ENCODE peak calls at places on chromosomes 16 and 17, in seven cellular contexts. One of them, this sample, is unnamed.
A peak's percentile ranks its signal among the peaks of the same experiment; 100 is the strongest.

GRCh38 chr17:56047321-56047720 is 106.0 kb upstream of the ANKFN1 start:
- DNase-seq in GM12878: no peak
- DNase-seq in ovary: no peak
- DNase-seq in A549: no peak
- DNase-seq in NB4: no peak
- DNase-seq in uterus: no peak
- DNase-seq in testis: no peak
- DNase-seq in this sample: no peak

GRCh38 chr16:84631882-84632281 is 14.0 kb upstream of the COTL1 start:
- DNase-seq in GM12878: no peak
- DNase-seq in ovary: no peak
- DNase-seq in A549: no peak
- DNase-seq in NB4: peak; percentile 49
- DNase-seq in uterus: no peak
- DNase-seq in testis: no peak
- DNase-seq in this sample: no peak

GRCh38 chr17:29115906-29116651 is 64.1 kb downstream of the MYO18A start:
- DNase-seq in GM12878: no peak
- DNase-seq in ovary: no peak
- DNase-seq in A549: peak; percentile 87
- DNase-seq in NB4: peak; percentile 77
- DNase-seq in uterus: no peak
- DNase-seq in testis: peak; percentile 41
- DNase-seq in this sample: peak; percentile 38

GRCh38 chr16:49472598-49472997 is 99.0 kb downstream of the C16orf78 start:
- DNase-seq in GM12878: no peak
- DNase-seq in ovary: no peak
- DNase-seq in A549: no peak
- DNase-seq in NB4: no peak
- DNase-seq in uterus: peak; percentile 11
- DNase-seq in testis: peak; percentile 12
- DNase-seq in this sample: no peak

GRCh38 chr16:48420437-48420836 is 35.2 kb upstream of the SIAH1 start:
- DNase-seq in GM12878: no peak
- DNase-seq in ovary: no peak
- DNase-seq in A549: no peak
- DNase-seq in NB4: no peak
- DNase-seq in uterus: no peak
- DNase-seq in testis: no peak
- DNase-seq in this sample: no peak

GRCh38 chr17:66667491-66668030 is 167.4 kb upstream of the CACNG5 start:
- DNase-seq in GM12878: peak; percentile 56
- DNase-seq in ovary: no peak
- DNase-seq in A549: no peak
- DNase-seq in NB4: peak; percentile 56
- DNase-seq in uterus: no peak
- DNase-seq in testis: no peak
- DNase-seq in this sample: no peak

GRCh38 chr17:50101346-50102163 is 6.4 kb downstream of the PDK2 start:
- DNase-seq in GM12878: no peak
- DNase-seq in ovary: peak; percentile 88
- DNase-seq in A549: no peak
- DNase-seq in NB4: peak; percentile 50
- DNase-seq in uterus: peak; percentile 69
- DNase-seq in testis: peak; percentile 74
- DNase-seq in this sample: no peak

GRCh38 chr17:55649935-55650597 is 72.6 kb downstream of the TMEM100 start:
- DNase-seq in GM12878: no peak
- DNase-seq in ovary: no peak
- DNase-seq in A549: no peak
- DNase-seq in NB4: no peak
- DNase-seq in uterus: no peak
- DNase-seq in testis: no peak
- DNase-seq in this sample: no peak

GRCh38 chr17:75361344-75361743 is 44.1 kb downstream of the GRB2 start:
- DNase-seq in GM12878: no peak
- DNase-seq in ovary: no peak
- DNase-seq in A549: no peak
- DNase-seq in NB4: no peak
- DNase-seq in uterus: no peak
- DNase-seq in testis: no peak
- DNase-seq in this sample: no peak

GRCh38 chr17:41462705-41463104 is 4.5 kb downstream of the KRT32 start:
- DNase-seq in GM12878: no peak
- DNase-seq in ovary: no peak
- DNase-seq in A549: no peak
- DNase-seq in NB4: no peak
- DNase-seq in uterus: no peak
- DNase-seq in testis: no peak
- DNase-seq in this sample: no peak

GRCh38 chr17:82734987-82735866 is at the start of gene FN3K:
- DNase-seq in GM12878: no peak
- DNase-seq in ovary: peak; percentile 78
- DNase-seq in A549: peak; percentile 50
- DNase-seq in NB4: no peak
- DNase-seq in uterus: peak; percentile 68
- DNase-seq in testis: peak; percentile 82
- DNase-seq in this sample: peak; percentile 80

GRCh38 chr16:75108792-75109731 is 7.5 kb downstream of the LDHD start:
- DNase-seq in GM12878: peak; percentile 62
- DNase-seq in ovary: peak; percentile 88
- DNase-seq in A549: peak; percentile 46
- DNase-seq in NB4: peak; percentile 97
- DNase-seq in uterus: peak; percentile 85
- DNase-seq in testis: peak; percentile 92
- DNase-seq in this sample: peak; percentile 90

GRCh38 chr16:720507-720989 is 398 bp upstream of the ANTKMT start:
- DNase-seq in GM12878: no peak
- DNase-seq in ovary: peak; percentile 36
- DNase-seq in A549: peak; percentile 72
- DNase-seq in NB4: peak; percentile 90
- DNase-seq in uterus: peak; percentile 58
- DNase-seq in testis: peak; percentile 57
- DNase-seq in this sample: peak; percentile 60

GRCh38 chr16:9153502-9153864 is 62.0 kb downstream of the HAPSTR1 start:
- DNase-seq in GM12878: no peak
- DNase-seq in ovary: no peak
- DNase-seq in A549: no peak
- DNase-seq in NB4: no peak
- DNase-seq in uterus: no peak
- DNase-seq in testis: no peak
- DNase-seq in this sample: no peak

GRCh38 chr17:40178021-40178601 is 841 bp downstream of the RAPGEFL1 start:
- DNase-seq in GM12878: no peak
- DNase-seq in ovary: no peak
- DNase-seq in A549: no peak
- DNase-seq in NB4: no peak
- DNase-seq in uterus: no peak
- DNase-seq in testis: no peak
- DNase-seq in this sample: no peak

GRCh38 chr16:57826706-57827625 is 24.7 kb upstream of the KIFC3 start:
- DNase-seq in GM12878: no peak
- DNase-seq in ovary: peak; percentile 42
- DNase-seq in A549: no peak
- DNase-seq in NB4: no peak
- DNase-seq in uterus: no peak
- DNase-seq in testis: no peak
- DNase-seq in this sample: no peak

DNA sequence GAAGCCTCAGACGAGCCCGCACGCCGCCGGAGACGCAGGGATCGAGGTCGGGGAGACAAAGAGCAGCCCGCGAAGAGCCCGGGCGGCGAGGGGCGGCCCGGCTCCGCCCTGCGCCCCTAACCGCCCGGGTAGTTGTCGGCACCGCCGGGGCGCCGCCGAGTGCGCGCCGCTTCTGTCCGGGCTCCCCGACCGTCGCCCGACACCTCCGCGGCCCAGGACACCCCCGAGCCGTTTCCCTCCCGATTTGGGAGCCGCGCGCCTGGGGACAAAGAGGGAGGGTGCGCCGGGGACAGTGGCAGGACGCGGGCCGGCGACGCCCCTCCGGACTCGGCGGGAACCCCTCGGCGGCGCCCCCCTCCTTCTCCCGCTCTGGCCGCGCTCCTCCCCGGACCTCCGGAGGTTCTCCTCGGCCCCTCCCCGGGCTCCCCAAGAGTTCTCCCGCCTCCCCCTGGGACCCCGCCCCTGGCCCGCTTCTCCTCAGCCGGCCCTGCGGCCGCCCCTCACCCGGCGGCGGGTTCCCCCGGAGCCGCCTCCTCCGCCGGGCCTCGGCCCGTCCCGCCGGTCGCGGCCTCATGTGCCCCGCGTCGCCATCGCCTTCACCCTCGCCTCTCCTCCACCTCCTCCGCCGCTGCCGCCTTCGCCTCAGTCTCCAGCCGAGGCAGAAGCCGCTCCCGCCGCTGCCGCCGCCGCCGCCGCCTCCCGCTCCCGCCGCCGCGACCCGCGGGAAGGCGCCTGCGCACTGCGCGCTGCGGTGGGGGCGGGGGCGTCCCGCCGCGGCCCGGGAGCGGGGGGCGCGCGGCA is at the start of gene GJC1:
- DNase-seq in GM12878: no peak
- DNase-seq in ovary: no peak
- DNase-seq in A549: peak; percentile 49
- DNase-seq in NB4: peak; percentile 59
- DNase-seq in uterus: peak; percentile 50
- DNase-seq in testis: peak; percentile 16
- DNase-seq in this sample: no peak
- TF ChIP-seq POLR2A in GM12878: no peak
- TF ChIP-seq POLR2A in ovary: no peak
- TF ChIP-seq POLR2A in A549: peak; percentile 72
- TF ChIP-seq POLR2A in NB4: no peak
- TF ChIP-seq POLR2A in uterus: peak; percentile 63
- TF ChIP-seq POLR2A in testis: no peak
- TF ChIP-seq POLR2A in this sample: no peak

DNA sequence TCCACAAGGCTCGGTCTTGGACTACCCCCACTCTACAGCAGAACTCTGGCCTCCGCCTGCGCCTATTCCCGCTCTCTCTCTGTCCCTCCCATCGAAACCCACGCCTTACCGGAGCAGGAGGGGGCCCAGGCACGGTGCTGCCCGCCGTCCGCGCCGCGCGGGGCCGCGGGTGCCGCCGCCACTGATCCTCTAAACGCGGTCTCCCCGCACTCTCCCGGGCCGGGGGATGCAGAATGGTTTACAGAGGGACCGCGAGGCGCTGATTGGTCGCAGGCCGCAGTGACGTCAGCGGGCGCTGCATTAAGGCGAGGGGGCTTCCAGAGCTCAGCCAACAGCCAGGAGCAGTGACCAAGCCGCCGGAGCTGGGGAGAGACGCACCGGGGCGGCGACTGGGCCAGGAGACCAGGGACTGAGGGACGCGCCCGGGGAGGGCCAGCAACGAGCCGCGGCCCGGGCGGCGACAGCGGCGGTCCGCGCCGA is 780 bp upstream of the LHX1 start:
- DNase-seq in GM12878: no peak
- DNase-seq in ovary: no peak
- DNase-seq in A549: no peak
- DNase-seq in NB4: no peak
- DNase-seq in uterus: no peak
- DNase-seq in testis: no peak
- DNase-seq in this sample: no peak
- TF ChIP-seq POLR2A in GM12878: no peak
- TF ChIP-seq POLR2A in ovary: no peak
- TF ChIP-seq POLR2A in A549: no peak
- TF ChIP-seq POLR2A in NB4: no peak
- TF ChIP-seq POLR2A in uterus: no peak
- TF ChIP-seq POLR2A in testis: no peak
- TF ChIP-seq POLR2A in this sample: no peak

GRCh38 chr16:4404247-4404966 is 12.0 kb downstream of the CORO7 start:
- DNase-seq in GM12878: no peak
- DNase-seq in ovary: peak; percentile 23
- DNase-seq in A549: peak; percentile 77
- DNase-seq in NB4: peak; percentile 56
- DNase-seq in uterus: peak; percentile 40
- DNase-seq in testis: peak; percentile 78
- DNase-seq in this sample: peak; percentile 64
- TF ChIP-seq POLR2A in GM12878: no peak
- TF ChIP-seq POLR2A in ovary: no peak
- TF ChIP-seq POLR2A in A549: no peak
- TF ChIP-seq POLR2A in NB4: no peak
- TF ChIP-seq POLR2A in uterus: no peak
- TF ChIP-seq POLR2A in testis: no peak
- TF ChIP-seq POLR2A in this sample: no peak

DNA sequence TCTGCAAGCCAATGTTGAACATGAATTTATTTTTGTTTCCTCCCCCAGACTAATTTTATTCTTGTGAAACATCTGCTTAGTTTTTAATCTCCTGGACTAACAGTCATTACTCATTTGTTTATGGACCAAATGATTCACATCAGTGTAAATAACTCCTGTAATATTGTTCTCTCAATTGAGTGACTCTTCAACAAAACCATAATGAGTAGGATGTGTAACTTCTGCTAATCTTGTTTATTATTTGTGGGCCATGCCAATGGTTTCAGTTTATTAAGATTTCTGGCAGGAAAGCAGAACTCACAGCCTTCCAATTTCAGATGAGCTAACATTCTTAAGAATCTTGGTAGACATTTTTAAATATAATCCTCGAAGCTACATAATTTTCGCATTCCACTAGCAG is 1216.3 kb upstream of the GOT2 start:
- DNase-seq in GM12878: no peak
- DNase-seq in ovary: no peak
- DNase-seq in A549: no peak
- DNase-seq in NB4: no peak
- DNase-seq in uterus: no peak
- DNase-seq in testis: no peak
- DNase-seq in this sample: no peak
- TF ChIP-seq POLR2A in GM12878: no peak
- TF ChIP-seq POLR2A in ovary: no peak
- TF ChIP-seq POLR2A in A549: no peak
- TF ChIP-seq POLR2A in NB4: no peak
- TF ChIP-seq POLR2A in uterus: no peak
- TF ChIP-seq POLR2A in testis: no peak
- TF ChIP-seq POLR2A in this sample: no peak

DNA sequence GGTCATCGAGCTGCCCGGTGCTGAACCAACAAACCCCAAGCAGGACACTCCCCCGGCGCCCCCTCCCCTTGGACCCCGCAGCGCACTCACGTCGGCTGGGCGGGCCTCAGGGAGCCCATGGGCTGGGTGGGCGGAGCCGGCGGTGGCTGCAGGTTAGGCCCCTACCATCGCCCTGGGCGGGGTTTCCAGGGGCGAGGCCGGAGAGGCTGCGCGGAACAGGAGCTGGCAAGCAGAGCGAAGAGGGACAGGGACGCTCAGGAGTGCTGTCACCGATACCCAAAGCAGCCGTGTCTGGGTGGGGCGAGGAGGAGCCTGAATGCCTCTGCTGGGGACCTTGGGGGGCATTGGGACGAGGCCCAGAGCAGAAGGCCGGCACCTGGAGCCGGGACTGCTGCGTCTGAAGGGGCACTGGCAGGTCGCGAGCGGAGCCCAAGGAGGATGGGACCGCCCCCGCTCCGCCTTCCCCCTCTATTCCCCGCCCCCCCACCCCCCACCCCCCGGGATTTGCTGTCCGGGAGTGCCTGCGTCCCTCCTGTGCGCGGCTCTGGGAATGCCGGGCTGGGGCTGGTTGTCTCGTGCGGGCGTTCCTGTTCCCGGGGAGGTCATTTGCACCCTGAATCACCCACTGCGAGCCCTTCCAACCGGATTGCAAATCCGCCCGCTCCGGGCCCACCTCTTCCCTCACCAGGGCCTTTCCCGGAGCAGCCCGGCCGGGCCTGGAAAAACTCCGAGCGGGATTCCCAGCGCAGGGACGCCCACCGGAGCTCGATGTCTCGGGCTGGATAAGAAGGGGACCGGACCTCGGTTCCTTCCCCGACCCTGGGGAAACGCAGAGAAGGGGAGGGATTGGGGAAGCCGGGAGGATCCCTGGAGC is 902 bp downstream of the ARHGAP27 start:
- DNase-seq in GM12878: no peak
- DNase-seq in ovary: no peak
- DNase-seq in A549: peak; percentile 98
- DNase-seq in NB4: peak; percentile 84
- DNase-seq in uterus: peak; percentile 45
- DNase-seq in testis: peak; percentile 38
- DNase-seq in this sample: peak; percentile 40
- TF ChIP-seq POLR2A in GM12878: peak; percentile 70
- TF ChIP-seq POLR2A in ovary: no peak
- TF ChIP-seq POLR2A in A549: peak; percentile 27
- TF ChIP-seq POLR2A in NB4: no peak
- TF ChIP-seq POLR2A in uterus: peak; percentile 28
- TF ChIP-seq POLR2A in testis: no peak
- TF ChIP-seq POLR2A in this sample: no peak

This sample was measured in erythroblast.